ENCODE peak calls at places on chromosomes 4 and X, in six cellular contexts. A, P, Q, L, J and T are unnamed samples.

GRCh38 chr4:168848977-168849687 is 160.9 kb downstream of the CBR4 start:
- DNase-seq in A (no peak), P (no peak), Q (peak; percentile 20), L (no peak), J (no peak), T (no peak)

GRCh38 chr4:22515145-22515887 is 550 bp downstream of the ADGRA3 start:
- DNase-seq in A (peak; percentile 70), P (peak; percentile 81), Q (peak; percentile 83), L (peak; percentile 61), J (peak; percentile 86), T (peak; percentile 77)

GRCh38 chr4:82842593-82842992 is 44.0 kb upstream of the SCD5 start:
- DNase-seq in A (no peak), P (peak; percentile 25), Q (no peak), L (no peak), J (no peak), T (no peak)

GRCh38 chrX:123830309-123830708 is 29.5 kb upstream of the XIAP start:
- DNase-seq in A (peak; percentile 67), P (no peak), Q (no peak), L (no peak), J (no peak), T (no peak)

GRCh38 chr4:47373174-47373573 is 90.3 kb downstream of the COMMD8 start:
- DNase-seq in A (no peak), P (no peak), Q (no peak), L (no peak), J (no peak), T (no peak)

GRCh38 chrX:41022579-41022978 is 62.7 kb upstream of the USP9X start:
- DNase-seq in A (no peak), P (peak; percentile 39), Q (no peak), L (no peak), J (no peak), T (no peak)

GRCh38 chr4:70382691-70383181 is at the start of gene SMR3B:
- DNase-seq in A (no peak), P (no peak), Q (no peak), L (no peak), J (no peak), T (no peak)

GRCh38 chr4:20251796-20252655 is at the start of gene SLIT2:
- DNase-seq in A (peak; percentile 80), P (peak; percentile 81), Q (peak; percentile 94), L (peak; percentile 79), J (peak; percentile 83), T (peak; percentile 93)

GRCh38 chrX:56572975-56573374 is 9.5 kb downstream of the UBQLN2 start:
- DNase-seq in A (no peak), P (no peak), Q (no peak), L (no peak), J (no peak), T (no peak)

GRCh38 chr4:177131736-177132135 is 177.9 kb upstream of the NEIL3 start:
- DNase-seq in A (no peak), P (no peak), Q (no peak), L (no peak), J (no peak), T (no peak)

GRCh38 chrX:126164689-126165400 is 1.2 kb downstream of the DCAF12L2 start:
- DNase-seq in A (no peak), P (no peak), Q (no peak), L (no peak), J (no peak), T (peak; percentile 61)

GRCh38 chrX:150692837-150693781 is at the start of gene MTMR1:
- DNase-seq in A (peak; percentile 48), P (no peak), Q (peak; percentile 55), L (peak; percentile 42), J (peak; percentile 41), T (no peak)

GRCh38 chr4:133891001-133891400 is 310.6 kb downstream of the PABPC4L start:
- DNase-seq in A (no peak), P (no peak), Q (no peak), L (no peak), J (no peak), T (no peak)

GRCh38 chrX:153400146-153401132 is 711 bp downstream of the PNMA6E start:
- DNase-seq in A (peak; percentile 64), P (no peak), Q (peak; percentile 52), L (peak; percentile 53), J (peak; percentile 72), T (no peak)

GRCh38 chr4:948936-949300 is 16.7 kb downstream of the TMEM175 start:
- DNase-seq in A (no peak), P (no peak), Q (no peak), L (no peak), J (no peak), T (no peak)

DNA sequence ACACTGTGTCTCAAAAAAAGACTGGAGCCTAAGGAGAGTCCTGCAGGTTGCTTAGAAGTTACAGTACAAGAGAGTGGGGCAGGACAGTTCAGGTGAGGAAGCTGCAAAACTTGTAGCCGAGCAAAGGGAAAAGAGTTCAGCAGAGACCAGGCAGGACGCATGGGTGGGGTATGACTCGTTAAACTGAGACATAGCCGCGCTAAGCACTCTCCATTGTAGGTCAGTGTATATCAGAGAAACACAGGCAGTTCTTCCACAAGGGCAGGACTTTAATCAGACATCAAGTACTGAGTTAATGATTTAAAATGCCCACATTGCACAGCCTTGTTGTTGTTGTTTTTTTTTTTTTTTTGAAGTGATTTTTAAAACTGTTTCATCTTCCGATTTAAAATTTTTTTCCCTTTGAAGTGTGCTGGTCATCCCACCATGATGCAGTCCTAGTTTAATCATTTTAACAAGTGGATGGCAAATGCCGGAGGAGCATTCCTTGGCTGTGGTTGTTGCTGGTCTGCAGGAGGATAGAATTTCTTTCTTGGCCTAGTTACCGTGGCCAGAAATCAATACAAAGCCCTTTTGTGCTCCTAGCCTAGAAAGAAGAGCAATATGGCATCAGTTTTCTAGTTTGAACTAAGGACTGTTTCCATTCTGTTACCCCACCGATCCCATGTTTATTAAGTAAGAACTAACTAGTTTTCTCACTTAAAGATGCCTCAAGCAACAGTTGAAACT is 10.3 kb downstream of the LAP3 start:
- DNase-seq in A (no peak), P (no peak), Q (no peak), L (no peak), J (no peak), T (no peak)
- H3K36me3 ChIP-seq in A (peaks cover 100% of the 10 kb centered on the region), P (peaks cover 9% of the 10 kb centered on the region), Q (peaks cover 66% of the 10 kb centered on the region), L (peaks cover 100% of the 10 kb centered on the region), J (peaks cover 53% of the 10 kb centered on the region), T (peaks cover 89% of the 10 kb centered on the region)

GRCh38 chr4:2731907-2732314 is 24.2 kb downstream of the TNIP2 start:
- DNase-seq in A (no peak), P (no peak), Q (no peak), L (no peak), J (no peak), T (peak; percentile 61)

GRCh38 chr4:2733001-2733843 is 22.9 kb downstream of the TNIP2 start:
- DNase-seq in A (no peak), P (no peak), Q (no peak), L (no peak), J (no peak), T (no peak)

GRCh38 chr4:2733844-2734574 is 22.1 kb downstream of the TNIP2 start:
- DNase-seq in A (no peak), P (no peak), Q (no peak), L (no peak), J (no peak), T (no peak)

GRCh38 chr4:2734618-2735017 is 21.5 kb downstream of the TNIP2 start:
- DNase-seq in A (no peak), P (no peak), Q (no peak), L (no peak), J (no peak), T (no peak)

GRCh38 chr4:2732526-2732925 is 23.6 kb downstream of the TNIP2 start:
- DNase-seq in A (no peak), P (no peak), Q (no peak), L (no peak), J (no peak), T (no peak)
- H3K36me3 ChIP-seq in A (peaks cover 39% of the 10 kb centered on the region), P (peaks cover 15% of the 10 kb centered on the region), Q (peaks cover 7% of the 10 kb centered on the region), L (peaks cover 61% of the 10 kb centered on the region), J (peaks cover 31% of the 10 kb centered on the region), T (peaks cover 22% of the 10 kb centered on the region)

GRCh38 chr4:6298035-6298434 is 28.4 kb downstream of the WFS1 start:
- DNase-seq in A (no peak), P (no peak), Q (no peak), L (no peak), J (no peak), T (no peak)
- H3K36me3 ChIP-seq in A (peaks cover 88% of the 10 kb centered on the region), P (peaks cover 14% of the 10 kb centered on the region), Q (no peaks in the 10 kb centered on the region), L (peaks cover 92% of the 10 kb centered on the region), J (peaks cover 35% of the 10 kb centered on the region), T (peaks cover 53% of the 10 kb centered on the region)

GRCh38 chrX:53379747-53380146 is 42.7 kb downstream of the SMC1A start:
- DNase-seq in A (no peak), P (no peak), Q (no peak), L (no peak), J (no peak), T (no peak)

GRCh38 chrX:53379008-53379710 is 43.3 kb downstream of the SMC1A start:
- DNase-seq in A (no peak), P (no peak), Q (no peak), L (no peak), J (no peak), T (no peak)

DNA sequence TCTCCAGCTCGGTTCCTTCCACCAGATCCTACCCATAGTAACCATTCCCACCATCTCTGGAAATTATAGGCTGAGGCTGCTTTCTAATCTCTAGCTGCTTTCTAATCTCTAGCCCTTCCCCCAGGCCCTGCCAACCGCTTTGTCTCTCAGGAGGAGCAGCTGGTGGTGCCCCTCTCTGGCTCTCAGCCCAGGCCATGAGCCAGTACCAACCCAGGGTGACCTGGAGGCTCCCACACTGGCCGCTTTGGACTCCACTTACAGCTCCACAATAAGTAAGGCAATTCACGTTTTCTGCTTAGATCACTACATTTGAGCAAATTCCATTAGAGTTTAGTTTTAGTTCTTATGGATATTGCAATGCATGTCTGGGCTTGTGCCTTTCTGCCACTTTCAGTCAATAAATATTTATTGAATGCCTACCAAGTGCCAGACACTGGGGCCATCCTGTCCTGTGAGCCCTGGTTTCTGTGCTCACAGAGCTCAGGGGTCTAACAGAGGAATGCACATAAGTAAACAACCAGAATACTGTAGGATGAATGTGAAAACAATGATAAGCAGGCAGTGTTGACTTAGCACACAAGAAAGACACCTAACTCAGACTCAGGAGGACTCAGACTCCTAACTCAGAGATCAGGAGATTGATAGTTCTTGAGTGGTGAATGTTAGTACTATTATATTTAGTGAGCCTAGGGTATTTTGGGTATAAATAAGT is 38.9 kb downstream of the SMC1A start:
- DNase-seq in A (no peak), P (no peak), Q (no peak), L (peak; percentile 13), J (no peak), T (no peak)
- H3K36me3 ChIP-seq in A (peaks cover 64% of the 10 kb centered on the region), P (peaks cover 17% of the 10 kb centered on the region), Q (no peaks in the 10 kb centered on the region), L (peaks cover 82% of the 10 kb centered on the region), J (peaks cover 38% of the 10 kb centered on the region), T (peaks cover 44% of the 10 kb centered on the region)

GRCh38 chrX:24702362-24703184 is 8.9 kb downstream of the POLA1 start:
- DNase-seq in A (no peak), P (no peak), Q (no peak), L (no peak), J (no peak), T (no peak)

GRCh38 chrX:24703185-24703494 is 9.4 kb downstream of the POLA1 start:
- DNase-seq in A (no peak), P (no peak), Q (no peak), L (no peak), J (no peak), T (no peak)
- H3K36me3 ChIP-seq in A (peaks cover 43% of the 10 kb centered on the region), P (no peaks in the 10 kb centered on the region), Q (peaks cover 48% of the 10 kb centered on the region), L (peaks cover 82% of the 10 kb centered on the region), J (peaks cover 13% of the 10 kb centered on the region), T (peaks cover 7% of the 10 kb centered on the region)

GRCh38 chr4:152323221-152323620 is 212.7 kb downstream of the FBXW7 start:
- DNase-seq in A (no peak), P (no peak), Q (no peak), L (no peak), J (no peak), T (no peak)
- H3K36me3 ChIP-seq in A (peaks cover 63% of the 10 kb centered on the region), P (no peaks in the 10 kb centered on the region), Q (peaks cover 3% of the 10 kb centered on the region), L (peaks cover 94% of the 10 kb centered on the region), J (peaks cover 26% of the 10 kb centered on the region), T (peaks cover 20% of the 10 kb centered on the region)

GRCh38 chr4:7025040-7025602 is 18.1 kb upstream of the TADA2B start:
- DNase-seq in A (no peak), P (no peak), Q (no peak), L (no peak), J (no peak), T (no peak)
- H3K36me3 ChIP-seq in A (peaks cover 86% of the 10 kb centered on the region), P (peaks cover 6% of the 10 kb centered on the region), Q (peaks cover 9% of the 10 kb centered on the region), L (peaks cover 94% of the 10 kb centered on the region), J (peaks cover 49% of the 10 kb centered on the region), T (peaks cover 48% of the 10 kb centered on the region)